ENCODE peak calls at places on chromosome 20, in nine cellular contexts. Y is neural progenitor cell, V is colonic mucosa, T is pancreas, K is transverse colon, N is brain microvascular endothelial cell, S is IMR-90, A is sigmoid colon, D is aorta. R is an unnamed sample.

GRCh38 chr20:41308726-41309413 is 8.7 kb downstream of the ZHX3 start:
- DNase-seq in T (no peak), V (no peak), Y (no peak), D (no peak), S (peak), N (no peak), K (no peak), A (no peak), R (no peak)

GRCh38 chr20:40470313-40471260 is 218.4 kb downstream of the MAFB start:
- DNase-seq in K (no peak), T (peak), N (no peak), S (no peak), D (peak), Y (no peak), V (no peak), A (no peak), R (no peak)

GRCh38 chr20:59765599-59766177 is 161.3 kb downstream of the PHACTR3 start:
- DNase-seq in V (no peak), K (no peak), A (no peak), D (no peak), T (no peak), N (no peak), S (no peak), Y (peak), R (peak)

GRCh38 chr20:48779435-48779834 is 48.4 kb downstream of the PREX1 start:
- DNase-seq in K (no peak), D (no peak), V (no peak), T (no peak), A (no peak), S (no peak), Y (no peak), N (no peak), R (no peak)

GRCh38 chr20:23484081-23484480 is 6.8 kb upstream of the CST8 start:
- DNase-seq in V (no peak), A (no peak), N (no peak), D (no peak), S (no peak), Y (no peak), K (no peak), T (no peak), R (no peak)

GRCh38 chr20:64065973-64066341 is 3.0 kb downstream of the TCEA2 start:
- DNase-seq in T (no peak), A (no peak), S (peak), Y (no peak), V (no peak), N (peak), D (no peak), K (peak), R (no peak)

GRCh38 chr20:25676164-25676809 is 20.4 kb downstream of the ZNF337 start:
- DNase-seq in V (no peak), K (no peak), Y (no peak), D (no peak), S (peak), N (peak), A (no peak), T (no peak), R (no peak)

GRCh38 chr20:36604952-36605308 is 649 bp upstream of the RAB5IF start:
- DNase-seq in T (peak), N (no peak), D (peak), Y (peak), V (peak), S (no peak), A (peak), K (peak), R (peak)

GRCh38 chr20:38167851-38168760 is 3.0 kb upstream of the TGM2 start:
- DNase-seq in Y (peak), T (no peak), A (peak), S (peak), D (peak), V (no peak), N (peak), K (peak), R (peak)

GRCh38 chr20:7693761-7694160 is 246.5 kb downstream of the HAO1 start:
- DNase-seq in D (no peak), K (no peak), S (no peak), A (no peak), N (no peak), T (no peak), Y (no peak), V (no peak), R (no peak)

GRCh38 chr20:41098703-41099250 is 38.6 kb upstream of the PLCG1 start:
- DNase-seq in D (no peak), N (no peak), A (no peak), K (no peak), Y (no peak), S (peak), T (no peak), V (no peak), R (no peak)

GRCh38 chr20:22836211-22836610 is 198.9 kb upstream of the SSTR4 start:
- DNase-seq in A (no peak), T (no peak), K (no peak), D (no peak), V (no peak), S (no peak), N (no peak), Y (no peak), R (no peak)

GRCh38 chr20:52060794-52061714 is 130.5 kb downstream of the ZFP64 start:
- DNase-seq in N (peak), K (no peak), A (no peak), Y (peak), V (peak), T (no peak), S (no peak), D (no peak), R (no peak)
- H3K27ac ChIP-seq in N (no peak), K (no peak), A (no peak), Y (no peak), V (no peak), T (no peak), S (no peak), D (no peak), R (no peak)

GRCh38 chr20:44598413-44599290 is 16.3 kb downstream of the PKIG start:
- DNase-seq in V (no peak), S (no peak), A (no peak), N (no peak), D (peak), T (no peak), K (no peak), Y (peak), R (peak)
- H3K4me3 ChIP-seq in V (no peak), S (no peak), A (no peak), N (no peak), D (no peak), T (no peak), K (no peak), Y (no peak), R (no peak)

GRCh38 chr20:46710149-46710913 is 882 bp downstream of the SLC2A10 start:
- DNase-seq in V (peak), A (no peak), K (peak), D (no peak), N (no peak), Y (no peak), S (no peak), T (no peak), R (no peak)
- H3K27ac ChIP-seq in V (peak), A (peak), K (peak), D (no peak), N (peak), Y (no peak), S (peak), T (peak), R (peak)

DNA sequence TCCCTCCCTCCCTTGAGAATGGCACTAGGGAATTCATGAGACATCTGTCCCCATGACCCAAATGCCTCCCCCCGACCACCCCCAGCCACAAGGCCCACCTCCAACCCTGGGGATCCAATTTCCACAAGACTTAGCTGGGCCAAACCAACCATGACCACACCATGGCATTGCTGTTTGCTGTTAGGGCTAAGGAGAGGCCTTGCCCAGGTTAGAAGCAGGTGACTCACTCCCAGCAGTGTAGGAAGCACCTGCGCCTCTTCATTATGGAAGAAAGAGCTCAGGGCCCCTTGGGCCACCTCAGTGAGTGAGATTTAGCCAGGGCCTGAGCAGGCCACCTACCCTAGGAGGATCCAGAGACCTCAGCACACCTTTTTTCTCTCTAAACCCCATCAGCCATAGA is 337.9 kb downstream of the TAF4 start:
- DNase-seq in Y (no peak), S (no peak), T (no peak), N (no peak), K (no peak), D (peak), A (no peak), V (no peak), R (peak)
- H3K4me3 ChIP-seq in Y (no peak), S (no peak), T (no peak), N (no peak), K (no peak), D (no peak), A (no peak), V (no peak), R (no peak)

GRCh38 chr20:3727333-3728035 is 5.0 kb upstream of the HSPA12B start:
- DNase-seq in Y (no peak), S (peak), K (no peak), D (no peak), A (peak), V (no peak), N (no peak), T (peak), R (no peak)
- H3K27ac ChIP-seq in Y (no peak), S (no peak), K (peak), D (no peak), A (peak), V (peak), N (no peak), T (no peak), R (no peak)

GRCh38 chr20:44886828-44887227 is 1.3 kb downstream of the YWHAB start:
- DNase-seq in V (no peak), N (no peak), A (no peak), Y (no peak), D (no peak), T (no peak), S (no peak), K (no peak), R (no peak)
- H3K4me3 ChIP-seq in V (peak), N (peak), A (peak), Y (peak), D (peak), T (peak), S (peak), K (peak), R (peak)

GRCh38 chr20:51631011-51631950 is 88.8 kb upstream of the NFATC2 start:
- DNase-seq in D (peak), S (peak), Y (no peak), K (peak), A (peak), N (peak), T (no peak), V (peak), R (peak)
- H3K27ac ChIP-seq in D (peak), S (peak), Y (no peak), K (peak), A (peak), N (peak), T (peak), V (peak), R (peak)

DNA sequence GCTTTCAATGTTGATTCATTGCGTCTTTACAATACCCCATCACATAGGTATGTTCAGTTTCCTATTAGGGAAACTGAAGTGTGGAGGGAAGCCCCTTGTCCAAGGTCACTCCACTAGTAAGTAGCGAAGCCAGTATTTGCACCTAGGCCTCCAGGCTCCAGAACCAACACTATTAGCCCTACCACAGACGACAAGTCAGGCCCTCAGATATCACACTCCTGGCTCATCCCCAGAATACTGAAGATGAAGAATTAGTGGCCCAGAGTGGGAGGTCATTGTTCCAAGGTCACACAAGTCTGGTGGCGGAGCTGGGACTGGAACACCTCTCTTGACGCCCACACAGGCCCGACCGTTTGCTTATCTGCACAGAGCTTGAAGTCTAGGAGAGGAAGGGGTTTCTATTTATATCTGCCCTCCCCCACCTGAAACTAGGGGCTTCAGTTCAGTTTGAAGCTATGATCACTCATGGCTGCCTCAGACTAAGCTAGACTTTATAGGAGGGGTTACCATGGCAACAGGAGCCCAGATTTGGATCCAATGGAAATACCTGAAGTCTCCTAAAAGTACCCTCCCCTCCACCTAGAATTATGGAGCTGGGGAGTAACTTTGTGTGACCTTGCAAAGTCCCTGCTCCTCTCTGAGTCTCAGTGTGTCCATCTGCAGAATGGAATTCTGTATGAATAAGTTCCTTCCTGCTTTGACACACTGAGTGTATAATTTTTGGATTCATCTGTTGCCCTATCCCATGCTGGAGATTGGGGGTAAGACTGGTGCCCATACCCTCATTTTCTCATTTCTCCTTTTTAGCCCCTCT is 2.2 kb downstream of the SNTA1 start:
- DNase-seq in A (no peak), N (no peak), Y (peak), K (no peak), D (no peak), V (no peak), T (no peak), S (no peak), R (no peak)
- H3K4me3 ChIP-seq in A (no peak), N (no peak), Y (no peak), K (no peak), D (no peak), V (no peak), T (no peak), S (no peak), R (no peak)

R was measured in RWPE2.